ENCODE peak calls at places on chromosome X, in five cellular contexts. One of them, this sample, is unnamed.

GRCh38 chrX:30590368-30590767 is 12.8 kb upstream of the TASL start:
- DNase-seq in OCI-LY7: no peak
- DNase-seq in cardiac muscle cell: no peak
- DNase-seq in upper lobe of right lung: no peak
- DNase-seq in HCT116: no peak
- DNase-seq in this sample: no peak

GRCh38 chrX:120839506-120839905 is 36.2 kb downstream of the CT47B1 start:
- DNase-seq in OCI-LY7: no peak
- DNase-seq in cardiac muscle cell: no peak
- DNase-seq in upper lobe of right lung: no peak
- DNase-seq in HCT116: no peak
- DNase-seq in this sample: no peak

GRCh38 chrX:13569479-13570244 is at the start of gene EGFL6:
- DNase-seq in OCI-LY7: no peak
- DNase-seq in cardiac muscle cell: peak; percentile 12
- DNase-seq in upper lobe of right lung: no peak
- DNase-seq in HCT116: no peak
- DNase-seq in this sample: no peak

GRCh38 chrX:102155806-102156179 is at the start of gene BEX5:
- DNase-seq in OCI-LY7: no peak
- DNase-seq in cardiac muscle cell: peak; percentile 80
- DNase-seq in upper lobe of right lung: peak; percentile 78
- DNase-seq in HCT116: no peak
- DNase-seq in this sample: no peak

GRCh38 chrX:73562986-73563739 is at the start of gene CHIC1:
- DNase-seq in OCI-LY7: peak; percentile 82
- DNase-seq in cardiac muscle cell: peak; percentile 80
- DNase-seq in upper lobe of right lung: peak; percentile 80
- DNase-seq in HCT116: no peak
- DNase-seq in this sample: peak; percentile 85

GRCh38 chrX:38627683-38628082 is 66.3 kb downstream of the TSPAN7 start:
- DNase-seq in OCI-LY7: peak; percentile 31
- DNase-seq in cardiac muscle cell: no peak
- DNase-seq in upper lobe of right lung: no peak
- DNase-seq in HCT116: peak; percentile 22
- DNase-seq in this sample: peak; percentile 37

GRCh38 chrX:55120767-55121358 is 32.0 kb downstream of the PAGE2 start:
- DNase-seq in OCI-LY7: no peak
- DNase-seq in cardiac muscle cell: no peak
- DNase-seq in upper lobe of right lung: no peak
- DNase-seq in HCT116: no peak
- DNase-seq in this sample: no peak

GRCh38 chrX:9466115-9466495 is 1.2 kb downstream of the TBL1X start:
- DNase-seq in OCI-LY7: peak; percentile 11
- DNase-seq in cardiac muscle cell: peak; percentile 76
- DNase-seq in upper lobe of right lung: peak; percentile 75
- DNase-seq in HCT116: no peak
- DNase-seq in this sample: no peak

GRCh38 chrX:45592067-45592466 is 391.4 kb upstream of the DIPK2B start:
- DNase-seq in OCI-LY7: no peak
- DNase-seq in cardiac muscle cell: peak; percentile 1
- DNase-seq in upper lobe of right lung: no peak
- DNase-seq in HCT116: no peak
- DNase-seq in this sample: no peak

GRCh38 chrX:123108513-123109427 is 75.3 kb upstream of the GRIA3 start:
- DNase-seq in OCI-LY7: no peak
- DNase-seq in cardiac muscle cell: no peak
- DNase-seq in upper lobe of right lung: no peak
- DNase-seq in HCT116: no peak
- DNase-seq in this sample: no peak

GRCh38 chrX:105823092-105823454 is 734 bp downstream of the NRK start:
- DNase-seq in OCI-LY7: no peak
- DNase-seq in cardiac muscle cell: no peak
- DNase-seq in upper lobe of right lung: no peak
- DNase-seq in HCT116: no peak
- DNase-seq in this sample: no peak

GRCh38 chrX:1416327-1416784 is 24.4 kb upstream of the SLC25A6 start:
- DNase-seq in OCI-LY7: no peak
- DNase-seq in cardiac muscle cell: no peak
- DNase-seq in upper lobe of right lung: peak; percentile 11
- DNase-seq in HCT116: no peak
- DNase-seq in this sample: no peak

GRCh38 chrX:129780441-129781105 is 824 bp downstream of the SASH3 start:
- DNase-seq in OCI-LY7: no peak
- DNase-seq in cardiac muscle cell: no peak
- DNase-seq in upper lobe of right lung: no peak
- DNase-seq in HCT116: no peak
- DNase-seq in this sample: peak; percentile 49

GRCh38 chrX:141701081-141701480 is 2.5 kb upstream of the SPANXD start:
- DNase-seq in OCI-LY7: no peak
- DNase-seq in cardiac muscle cell: no peak
- DNase-seq in upper lobe of right lung: no peak
- DNase-seq in HCT116: no peak
- DNase-seq in this sample: no peak

GRCh38 chrX:12898073-12898472 is 8.3 kb upstream of the TLR8 start:
- DNase-seq in OCI-LY7: no peak
- DNase-seq in cardiac muscle cell: no peak
- DNase-seq in upper lobe of right lung: no peak
- DNase-seq in HCT116: no peak
- DNase-seq in this sample: no peak

GRCh38 chrX:51852096-51852495 is 41.3 kb upstream of the MAGED1 start:
- DNase-seq in OCI-LY7: no peak
- DNase-seq in cardiac muscle cell: no peak
- DNase-seq in upper lobe of right lung: no peak
- DNase-seq in HCT116: no peak
- DNase-seq in this sample: no peak

GRCh38 chrX:152813211-152813610 is 17.3 kb downstream of the CETN2 start:
- DNase-seq in OCI-LY7: no peak
- DNase-seq in cardiac muscle cell: no peak
- DNase-seq in upper lobe of right lung: no peak
- DNase-seq in HCT116: no peak
- DNase-seq in this sample: no peak

GRCh38 chrX:108199691-108200090 is 108.1 kb downstream of the ATG4A start:
- DNase-seq in OCI-LY7: peak; percentile 7
- DNase-seq in cardiac muscle cell: peak; percentile 61
- DNase-seq in upper lobe of right lung: no peak
- DNase-seq in HCT116: peak; percentile 27
- DNase-seq in this sample: peak; percentile 3

GRCh38 chrX:118523920-118524319 is 28.3 kb downstream of the DOCK11 start:
- DNase-seq in OCI-LY7: no peak
- DNase-seq in cardiac muscle cell: no peak
- DNase-seq in upper lobe of right lung: no peak
- DNase-seq in HCT116: no peak
- DNase-seq in this sample: no peak

GRCh38 chrX:48520976-48521352 is 644 bp upstream of the EBP start:
- DNase-seq in OCI-LY7: peak; percentile 19
- DNase-seq in cardiac muscle cell: no peak
- DNase-seq in upper lobe of right lung: no peak
- DNase-seq in HCT116: no peak
- DNase-seq in this sample: no peak
- H3K27ac ChIP-seq in OCI-LY7: peak overlapping the region; percentile 95
- H3K27ac ChIP-seq in cardiac muscle cell: peak overlapping the region; percentile 79
- H3K27ac ChIP-seq in upper lobe of right lung: peak overlapping the region; percentile 70
- H3K27ac ChIP-seq in HCT116: peak overlapping the region; percentile 75
- H3K27ac ChIP-seq in this sample: peak overlapping the region; percentile 86

DNA sequence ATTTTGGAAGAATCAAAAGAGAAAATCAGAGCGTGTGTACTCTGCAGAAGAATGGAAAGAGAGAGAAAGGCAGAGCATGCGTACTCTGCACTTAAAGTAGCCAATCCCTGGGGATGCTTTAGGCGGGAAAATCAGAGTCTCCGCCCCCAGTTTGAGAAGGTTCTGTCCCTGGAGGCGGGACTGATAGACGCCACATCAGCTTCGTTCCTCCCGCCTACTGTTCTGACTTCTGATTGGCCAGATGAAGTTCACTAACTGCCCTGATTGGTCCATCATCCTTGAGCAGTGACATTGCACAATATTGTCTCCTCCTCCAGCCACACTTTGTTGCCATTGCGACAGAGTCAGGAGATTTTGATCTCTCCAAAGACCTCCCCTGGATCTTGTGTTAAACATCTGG is 23.8 kb downstream of the SSX1 start:
- DNase-seq in OCI-LY7: peak; percentile 2
- DNase-seq in cardiac muscle cell: no peak
- DNase-seq in upper lobe of right lung: no peak
- DNase-seq in HCT116: peak; percentile 4
- DNase-seq in this sample: peak; percentile 3
- H3K4me3 ChIP-seq in OCI-LY7: no peak overlapping the region
- H3K4me3 ChIP-seq in cardiac muscle cell: no peak overlapping the region
- H3K4me3 ChIP-seq in upper lobe of right lung: no peak overlapping the region
- H3K4me3 ChIP-seq in HCT116: no peak overlapping the region
- H3K4me3 ChIP-seq in this sample: no peak overlapping the region

DNA sequence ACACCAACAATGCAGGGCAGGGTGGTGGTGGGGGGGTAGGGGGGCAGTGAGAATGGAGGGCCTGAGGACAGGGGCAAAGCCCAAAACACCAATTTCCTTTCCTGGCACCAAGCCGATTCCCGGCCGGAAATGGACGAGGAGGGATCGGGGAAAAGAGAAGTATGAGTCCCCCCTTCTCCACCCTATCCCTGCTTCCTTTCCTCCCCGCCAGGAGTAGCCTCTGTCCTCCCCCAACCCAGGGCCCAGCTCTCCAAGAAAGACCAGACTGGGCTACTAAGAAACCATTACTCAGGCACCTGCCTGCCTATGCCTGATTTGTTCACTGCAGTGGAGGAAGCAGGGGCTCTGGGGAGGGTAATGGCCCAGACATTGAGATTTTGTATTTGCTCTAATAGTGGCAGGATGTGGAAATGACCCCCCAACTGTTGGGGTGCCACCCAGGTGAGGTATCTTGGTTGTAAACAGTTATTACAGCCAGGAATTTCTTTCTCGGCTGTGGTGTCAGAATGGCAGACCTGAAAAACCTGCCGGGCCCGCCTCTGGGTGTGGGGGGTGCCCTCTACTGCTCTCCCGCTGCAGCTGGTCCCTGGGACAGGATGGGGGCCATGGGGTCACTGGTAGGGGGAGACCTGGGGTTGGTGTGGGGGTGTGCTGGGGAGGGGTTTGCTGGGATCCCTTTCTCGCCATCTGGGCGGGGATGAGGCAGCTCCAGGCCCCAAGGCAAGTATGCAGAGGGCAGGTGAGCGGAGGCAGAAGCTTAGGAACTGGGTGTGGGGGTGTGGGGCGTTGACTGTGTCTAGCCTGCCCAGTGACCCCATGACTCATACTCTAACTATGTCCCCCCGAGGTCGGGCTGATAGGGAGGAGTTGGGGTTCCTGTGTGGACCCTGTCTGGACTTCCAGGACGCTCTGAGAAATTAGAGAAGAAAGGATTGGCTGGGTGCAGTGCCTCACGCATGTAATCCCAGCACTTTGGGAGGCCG is 701 bp downstream of the CCDC120 start:
- DNase-seq in OCI-LY7: no peak
- DNase-seq in cardiac muscle cell: no peak
- DNase-seq in upper lobe of right lung: no peak
- DNase-seq in HCT116: no peak
- DNase-seq in this sample: no peak
- H3K27ac ChIP-seq in OCI-LY7: no peak overlapping the region
- H3K27ac ChIP-seq in cardiac muscle cell: no peak overlapping the region
- H3K27ac ChIP-seq in upper lobe of right lung: peak overlapping the region; percentile 58
- H3K27ac ChIP-seq in HCT116: peak overlapping the region; percentile 76
- H3K27ac ChIP-seq in this sample: no peak overlapping the region

GRCh38 chrX:18579495-18579894 is 92.4 kb downstream of the RS1 start:
- DNase-seq in OCI-LY7: no peak
- DNase-seq in cardiac muscle cell: no peak
- DNase-seq in upper lobe of right lung: no peak
- DNase-seq in HCT116: no peak
- DNase-seq in this sample: no peak

GRCh38 chrX:18574591-18574990 is 97.3 kb downstream of the RS1 start:
- DNase-seq in OCI-LY7: no peak
- DNase-seq in cardiac muscle cell: no peak
- DNase-seq in upper lobe of right lung: no peak
- DNase-seq in HCT116: no peak
- DNase-seq in this sample: no peak

GRCh38 chrX:18575744-18576143 is 96.2 kb downstream of the RS1 start:
- DNase-seq in OCI-LY7: no peak
- DNase-seq in cardiac muscle cell: no peak
- DNase-seq in upper lobe of right lung: no peak
- DNase-seq in HCT116: no peak
- DNase-seq in this sample: no peak

GRCh38 chrX:18577400-18577799 is 94.5 kb downstream of the RS1 start:
- DNase-seq in OCI-LY7: no peak
- DNase-seq in cardiac muscle cell: no peak
- DNase-seq in upper lobe of right lung: no peak
- DNase-seq in HCT116: no peak
- DNase-seq in this sample: no peak

GRCh38 chrX:18573556-18573955 is 98.4 kb downstream of the RS1 start:
- DNase-seq in OCI-LY7: no peak
- DNase-seq in cardiac muscle cell: no peak
- DNase-seq in upper lobe of right lung: no peak
- DNase-seq in HCT116: no peak
- DNase-seq in this sample: no peak
- H3K4me3 ChIP-seq in OCI-LY7: no peak overlapping the region
- H3K4me3 ChIP-seq in cardiac muscle cell: no peak overlapping the region
- H3K4me3 ChIP-seq in upper lobe of right lung: no peak overlapping the region
- H3K4me3 ChIP-seq in HCT116: no peak overlapping the region
- H3K4me3 ChIP-seq in this sample: no peak overlapping the region

GRCh38 chrX:10569946-10570345 is 50.4 kb downstream of the MID1 start:
- DNase-seq in OCI-LY7: no peak
- DNase-seq in cardiac muscle cell: no peak
- DNase-seq in upper lobe of right lung: no peak
- DNase-seq in HCT116: no peak
- DNase-seq in this sample: no peak
- H3K27ac ChIP-seq in OCI-LY7: no peak overlapping the region
- H3K27ac ChIP-seq in cardiac muscle cell: peak overlapping the region; percentile 8
- H3K27ac ChIP-seq in upper lobe of right lung: no peak overlapping the region
- H3K27ac ChIP-seq in HCT116: no peak overlapping the region
- H3K27ac ChIP-seq in this sample: no peak overlapping the region

GRCh38 chrX:103464774-103465117 is 54.5 kb downstream of the RAB40A start:
- DNase-seq in OCI-LY7: peak; percentile 55
- DNase-seq in cardiac muscle cell: peak; percentile 83
- DNase-seq in upper lobe of right lung: peak; percentile 57
- DNase-seq in HCT116: peak; percentile 21
- DNase-seq in this sample: peak; percentile 70
- H3K4me3 ChIP-seq in OCI-LY7: peak overlapping the region; percentile 58
- H3K4me3 ChIP-seq in cardiac muscle cell: no peak overlapping the region
- H3K4me3 ChIP-seq in upper lobe of right lung: peak overlapping the region; percentile 36
- H3K4me3 ChIP-seq in HCT116: no peak overlapping the region
- H3K4me3 ChIP-seq in this sample: no peak overlapping the region

This sample was measured in DND-41.